ENCODE peak calls at places on chromosome 1, in five cellular contexts. A is pancreas, I is activated T-cell treated with anti-CD3 and anti-CD28 coated beads for 1 hour, F is 8988T, O is KBM-7. J is an unnamed sample.

GRCh38 chr1:84570436-84571149 is 3.6 kb downstream of the CTBS start:
- DNase-seq in A (no peak), I (no peak), F (no peak), O (no peak), J (no peak)

GRCh38 chr1:145782166-145783099 is 41.5 kb downstream of the RNF115 start:
- DNase-seq in A (no peak), I (no peak), F (no peak), O (no peak), J (no peak)

GRCh38 chr1:209769171-209769904 is 13.5 kb downstream of the TRAF3IP3 start:
- DNase-seq in A (no peak), I (peak; percentile 51), F (no peak), O (peak; percentile 72), J (no peak)

GRCh38 chr1:61323681-61324328 is 241.4 kb downstream of the NFIA start:
- DNase-seq in A (no peak), I (no peak), F (no peak), O (no peak), J (no peak)

GRCh38 chr1:215845224-215845902 is 278.3 kb downstream of the KCTD3 start:
- DNase-seq in A (no peak), I (no peak), F (no peak), O (no peak), J (no peak)

GRCh38 chr1:207862241-207862787 is 48.6 kb downstream of the CD34 start:
- DNase-seq in A (no peak), I (no peak), F (no peak), O (no peak), J (no peak)

GRCh38 chr1:98556521-98557158 is 104.9 kb upstream of the SNX7 start:
- DNase-seq in A (no peak), I (no peak), F (no peak), O (peak; percentile 49), J (no peak)

GRCh38 chr1:93979718-93980319 is 70.6 kb upstream of the GCLM start:
- DNase-seq in A (no peak), I (no peak), F (no peak), O (no peak), J (no peak)

GRCh38 chr1:37267111-37267835 is 207.1 kb upstream of the ZC3H12A start:
- DNase-seq in A (no peak), I (no peak), F (no peak), O (no peak), J (no peak)

GRCh38 chr1:206114692-206115430 is 2.3 kb downstream of the AVPR1B start:
- DNase-seq in A (no peak), I (no peak), F (no peak), O (peak; percentile 75), J (no peak)

GRCh38 chr1:151728151-151728711 is 6.9 kb downstream of the RIIAD1 start:
- DNase-seq in A (no peak), I (no peak), F (no peak), O (no peak), J (no peak)

GRCh38 chr1:154767315-154768240 is 102.5 kb downstream of the KCNN3 start:
- DNase-seq in A (no peak), I (no peak), F (no peak), O (no peak), J (no peak)

GRCh38 chr1:35536551-35537162 is 20.5 kb downstream of the KIAA0319L start:
- DNase-seq in A (no peak), I (no peak), F (no peak), O (no peak), J (no peak)

GRCh38 chr1:90826834-90827233 is 109.7 kb upstream of the BARHL2 start:
- DNase-seq in A (no peak), I (no peak), F (no peak), O (no peak), J (no peak)

GRCh38 chr1:11198851-11199628 is 9.9 kb downstream of the ANGPTL7 start:
- DNase-seq in A (no peak), I (no peak), F (no peak), O (no peak), J (no peak)

GRCh38 chr1:161725888-161726630 is 4.7 kb downstream of the FCRLB start:
- DNase-seq in A (peak; percentile 76), I (peak; percentile 14), F (no peak), O (peak; percentile 56), J (peak; percentile 45)

GRCh38 chr1:241817331-241817792 is 30.6 kb upstream of the EXO1 start:
- DNase-seq in A (no peak), I (no peak), F (no peak), O (no peak), J (no peak)

GRCh38 chr1:12231276-12231595 is 1.4 kb downstream of the VPS13D start:
- DNase-seq in A (no peak), I (no peak), F (no peak), O (no peak), J (no peak)